ENCODE peak calls at places on chromosomes 3 and 15, in seven cellular contexts. Z, K, T, M, N, S and V are unnamed samples.

GRCh38 chr15:68055224-68055705 is 1.1 kb downstream of the PIAS1 start:
- DNase-seq in Z (no peak), K (peak; percentile 48), T (no peak), M (peak; percentile 72), N (no peak), S (no peak), V (peak; percentile 32)

GRCh38 chr15:93716615-93717221 is 514.6 kb upstream of the MCTP2 start:
- DNase-seq in Z (no peak), K (no peak), T (no peak), M (no peak), N (no peak), S (no peak), V (no peak)

GRCh38 chr3:139830817-139831216 is 104.2 kb upstream of the CLSTN2 start:
- DNase-seq in Z (peak; percentile 60), K (no peak), T (no peak), M (no peak), N (no peak), S (peak; percentile 28), V (peak; percentile 26)

GRCh38 chr3:38479431-38480092 is 16.6 kb upstream of the EXOG start:
- DNase-seq in Z (peak; percentile 61), K (peak; percentile 58), T (peak; percentile 79), M (peak; percentile 82), N (peak; percentile 71), S (peak; percentile 70), V (peak; percentile 75)

GRCh38 chr3:188792788-188793187 is 379.0 kb upstream of the TPRG1 start:
- DNase-seq in Z (no peak), K (no peak), T (no peak), M (no peak), N (no peak), S (peak; percentile 44), V (no peak)

GRCh38 chr3:173708191-173708590 is 310.6 kb downstream of the NLGN1 start:
- DNase-seq in Z (no peak), K (no peak), T (no peak), M (no peak), N (no peak), S (no peak), V (no peak)

GRCh38 chr3:11535207-11535960 is 108.3 kb downstream of the VGLL4 start:
- DNase-seq in Z (no peak), K (no peak), T (no peak), M (no peak), N (no peak), S (peak; percentile 10), V (no peak)

GRCh38 chr3:62051506-62051905 is 321.8 kb downstream of the FEZF2 start:
- DNase-seq in Z (no peak), K (no peak), T (no peak), M (peak; percentile 71), N (peak; percentile 4), S (no peak), V (peak; percentile 55)

GRCh38 chr3:69283496-69283895 is 102.4 kb downstream of the FRMD4B start:
- DNase-seq in Z (no peak), K (no peak), T (no peak), M (no peak), N (no peak), S (no peak), V (no peak)

GRCh38 chr3:75101329-75102147 is 487.1 kb upstream of the CNTN3 start:
- DNase-seq in Z (no peak), K (no peak), T (no peak), M (no peak), N (no peak), S (no peak), V (no peak)

GRCh38 chr3:52090620-52091468 is 34.5 kb upstream of the DUSP7 start:
- DNase-seq in Z (no peak), K (no peak), T (no peak), M (no peak), N (peak; percentile 37), S (no peak), V (no peak)

GRCh38 chr15:45169608-45170480 is 17.9 kb downstream of the SHF start:
- DNase-seq in Z (no peak), K (no peak), T (no peak), M (no peak), N (no peak), S (no peak), V (no peak)

GRCh38 chr15:20348900-20349773 is 192.5 kb downstream of the GOLGA6L6 start:
- DNase-seq in Z (peak; percentile 25), K (no peak), T (no peak), M (peak; percentile 44), N (no peak), S (peak; percentile 8), V (peak; percentile 13)

GRCh38 chr3:9415485-9416138 is 18.2 kb downstream of the SETD5 start:
- DNase-seq in Z (no peak), K (no peak), T (no peak), M (no peak), N (no peak), S (no peak), V (no peak)

GRCh38 chr3:149781216-149781615 is 11.1 kb downstream of the ANKUB1 start:
- DNase-seq in Z (no peak), K (no peak), T (no peak), M (no peak), N (no peak), S (no peak), V (peak; percentile 3)

GRCh38 chr3:51141573-51141972 is 243.5 kb upstream of the MANF start:
- DNase-seq in Z (no peak), K (no peak), T (no peak), M (no peak), N (no peak), S (no peak), V (no peak)

GRCh38 chr3:151440940-151441339 is 19.9 kb downstream of the IGSF10 start:
- DNase-seq in Z (no peak), K (no peak), T (no peak), M (no peak), N (no peak), S (no peak), V (no peak)

GRCh38 chr15:88982946-88983342 is 69.8 kb upstream of the MFGE8 start:
- DNase-seq in Z (no peak), K (no peak), T (no peak), M (no peak), N (no peak), S (no peak), V (no peak)

GRCh38 chr15:48645558-48646330 is at the start of gene FBN1:
- DNase-seq in Z (peak; percentile 79), K (peak; percentile 83), T (peak; percentile 40), M (peak; percentile 66), N (no peak), S (peak; percentile 53), V (peak; percentile 24)

GRCh38 chr15:92882697-92883642 is 17.2 kb upstream of the CHD2 start:
- DNase-seq in Z (peak; percentile 41), K (peak; percentile 93), T (no peak), M (no peak), N (peak; percentile 69), S (peak; percentile 39), V (peak; percentile 44)

GRCh38 chr3:36193448-36193847 is 186.9 kb upstream of the STAC start:
- DNase-seq in Z (no peak), K (no peak), T (no peak), M (no peak), N (no peak), S (no peak), V (no peak)

GRCh38 chr15:65821070-65821469 is 29.0 kb upstream of the DENND4A start:
- DNase-seq in Z (no peak), K (no peak), T (no peak), M (no peak), N (no peak), S (no peak), V (no peak)

GRCh38 chr3:260911-261310 is 64.3 kb downstream of the CHL1 start:
- DNase-seq in Z (no peak), K (no peak), T (no peak), M (no peak), N (no peak), S (no peak), V (no peak)

GRCh38 chr3:160771811-160772459 is 15.9 kb downstream of the PPM1L start:
- DNase-seq in Z (no peak), K (no peak), T (no peak), M (no peak), N (no peak), S (no peak), V (no peak)

GRCh38 chr3:106006001-106006400 is 137.2 kb upstream of the CBLB start:
- DNase-seq in Z (no peak), K (no peak), T (no peak), M (peak; percentile 40), N (no peak), S (no peak), V (peak; percentile 8)

GRCh38 chr3:1439395-1439794 is 346.6 kb downstream of the CNTN6 start:
- DNase-seq in Z (no peak), K (no peak), T (no peak), M (peak; percentile 47), N (no peak), S (no peak), V (peak; percentile 15)

GRCh38 chr3:129919357-129919756 is 25.8 kb upstream of the TMCC1 start:
- DNase-seq in Z (no peak), K (no peak), T (no peak), M (no peak), N (no peak), S (no peak), V (no peak)

GRCh38 chr3:58518304-58518789 is 18.6 kb downstream of the ACOX2 start:
- DNase-seq in Z (no peak), K (no peak), T (no peak), M (no peak), N (no peak), S (no peak), V (no peak)

GRCh38 chr15:85414495-85414894 is 34.1 kb downstream of the AKAP13 start:
- DNase-seq in Z (no peak), K (no peak), T (no peak), M (no peak), N (no peak), S (no peak), V (no peak)
- TF ChIP-seq CTCF in Z (peak; percentile 32), K (peak; percentile 14), T (peak; percentile 61), M (no peak), N (peak; percentile 18), S (no peak), V (no peak)

GRCh38 chr3:45067486-45067885 is 41.4 kb downstream of the CLEC3B start:
- DNase-seq in Z (no peak), K (no peak), T (no peak), M (no peak), N (no peak), S (no peak), V (no peak)
- H3K27ac ChIP-seq in Z (no peak overlapping the region), K (no peak overlapping the region), T (no peak overlapping the region), M (no peak overlapping the region), N (no peak overlapping the region), S (no peak overlapping the region), V (no peak overlapping the region)

GRCh38 chr3:22225161-22225560 is 474.2 kb upstream of the ZNF385D start:
- DNase-seq in Z (no peak), K (no peak), T (no peak), M (no peak), N (no peak), S (no peak), V (no peak)
- TF ChIP-seq POLR2A in Z (no peak), K (no peak), T (no peak), M (no peak), N (no peak), S (no peak), V (no peak)

GRCh38 chr15:72532991-72533601 is 59.0 kb downstream of the ARIH1 start:
- DNase-seq in Z (no peak), K (no peak), T (no peak), M (no peak), N (no peak), S (no peak), V (peak; percentile 15)
- TF ChIP-seq CTCF in Z (peak; percentile 30), K (no peak), T (peak; percentile 59), M (no peak), N (peak; percentile 32), S (no peak), V (no peak)

GRCh38 chr15:72671531-72671930 is 14.5 kb downstream of the HIGD2B start:
- DNase-seq in Z (no peak), K (no peak), T (no peak), M (no peak), N (no peak), S (no peak), V (no peak)
- H3K27ac ChIP-seq in Z (no peak overlapping the region), K (no peak overlapping the region), T (no peak overlapping the region), M (no peak overlapping the region), N (no peak overlapping the region), S (no peak overlapping the region), V (no peak overlapping the region)